ENCODE peak calls at places on chromosome 9, in seven cellular contexts. U is MCF 10A; Y is NCI-H1105; C is activated CD4-positive, CD25-positive, alpha-beta regulatory T cell; X is activated naive CD4-positive, alpha-beta T cell treated with anti-CD3 and anti-CD28 coated beads, Interleukin-2, amount 10 ng/mL, durations not matched to agents 7 days and 5 days; K is T-helper 17 cell; W is hippocampal formation. P is an unnamed sample.

GRCh38 chr9:20620658-20621552 is 1.4 kb downstream of the MLLT3 start:
- DNase-seq in X (peak), Y (no peak), C (peak), U (no peak), K (peak), W (no peak), P (peak)

GRCh38 chr9:37037137-37037743 is 3.2 kb upstream of the PAX5 start:
- DNase-seq in U (no peak), W (no peak), X (no peak), Y (no peak), K (no peak), C (no peak), P (no peak)

GRCh38 chr9:35696520-35697215 is 6.9 kb upstream of the TPM2 start:
- DNase-seq in C (peak), W (no peak), Y (peak), U (peak), K (peak), X (peak), P (peak)

GRCh38 chr9:135850737-135851136 is 56.6 kb downstream of the CAMSAP1 start:
- DNase-seq in X (no peak), W (no peak), K (no peak), Y (no peak), U (no peak), C (no peak), P (no peak)

GRCh38 chr9:14517154-14517906 is 175.9 kb downstream of the ZDHHC21 start:
- DNase-seq in C (no peak), U (no peak), X (no peak), W (no peak), K (no peak), Y (no peak), P (no peak)

GRCh38 chr9:33082538-33083326 is 6.3 kb upstream of the SMU1 start:
- DNase-seq in C (no peak), U (no peak), K (no peak), Y (no peak), W (no peak), X (peak), P (no peak)

GRCh38 chr9:124695280-124695890 is 75.7 kb downstream of the NR6A1 start:
- DNase-seq in K (no peak), C (no peak), Y (no peak), W (no peak), X (no peak), U (no peak), P (no peak)

GRCh38 chr9:107587175-107587963 is 97.8 kb upstream of the KLF4 start:
- DNase-seq in W (no peak), C (no peak), Y (no peak), U (no peak), X (no peak), K (no peak), P (no peak)

GRCh38 chr9:123484130-123484529 is 128.1 kb downstream of the CRB2 start:
- DNase-seq in W (no peak), C (no peak), U (no peak), Y (no peak), X (no peak), K (no peak), P (no peak)

GRCh38 chr9:21528123-21528808 is 46.2 kb upstream of the IFNE start:
- DNase-seq in W (no peak), Y (no peak), U (no peak), K (no peak), X (no peak), C (no peak), P (no peak)

GRCh38 chr9:15018238-15018637 is 108.0 kb upstream of the FREM1 start:
- DNase-seq in C (no peak), U (peak), W (no peak), X (no peak), Y (no peak), K (no peak), P (no peak)

GRCh38 chr9:132169672-132170392 is 8.0 kb downstream of the NTNG2 start:
- DNase-seq in W (no peak), X (peak), Y (no peak), K (peak), U (peak), C (peak), P (peak)

GRCh38 chr9:35306281-35306680 is 144.5 kb downstream of the UNC13B start:
- DNase-seq in K (no peak), C (no peak), W (no peak), X (no peak), U (no peak), Y (no peak), P (no peak)

GRCh38 chr9:123451011-123451410 is 95.0 kb downstream of the CRB2 start:
- DNase-seq in Y (no peak), K (no peak), X (no peak), W (no peak), C (no peak), U (no peak), P (no peak)

GRCh38 chr9:79769476-79770275 is 197.9 kb downstream of the TLE4 start:
- DNase-seq in X (no peak), C (no peak), K (no peak), Y (no peak), W (no peak), U (no peak), P (no peak)

P was measured in effector CD8-positive, alpha-beta T cell.